ENCODE peak calls at places on chromosomes 4 and X, in five cellular contexts. One of them, this sample, is unnamed.

GRCh38 chr4:83932996-83933395 is 397.1 kb downstream of the GPAT3 start:
- DNase-seq in NCI-H1417: no peak
- DNase-seq in SHP77: no peak
- DNase-seq in T-cell: no peak
- DNase-seq in Kasumi-1: no peak
- DNase-seq in this sample: peak

GRCh38 chr4:82480786-82481317 is 50.5 kb downstream of the ENOPH1 start:
- DNase-seq in NCI-H1417: no peak
- DNase-seq in SHP77: no peak
- DNase-seq in T-cell: no peak
- DNase-seq in Kasumi-1: no peak
- DNase-seq in this sample: no peak

GRCh38 chrX:10769696-10770619 is 149.6 kb upstream of the MID1 start:
- DNase-seq in NCI-H1417: peak
- DNase-seq in SHP77: peak
- DNase-seq in T-cell: no peak
- DNase-seq in Kasumi-1: no peak
- DNase-seq in this sample: peak

GRCh38 chrX:107716045-107716684 is 59.4 kb downstream of the TSC22D3 start:
- DNase-seq in NCI-H1417: peak
- DNase-seq in SHP77: no peak
- DNase-seq in T-cell: no peak
- DNase-seq in Kasumi-1: no peak
- DNase-seq in this sample: peak

GRCh38 chr4:78517050-78517652 is 34.4 kb upstream of the ANXA3 start:
- DNase-seq in NCI-H1417: peak
- DNase-seq in SHP77: peak
- DNase-seq in T-cell: no peak
- DNase-seq in Kasumi-1: peak
- DNase-seq in this sample: peak

GRCh38 chr4:121791481-121791880 is 9.6 kb upstream of the EXOSC9 start:
- DNase-seq in NCI-H1417: no peak
- DNase-seq in SHP77: no peak
- DNase-seq in T-cell: no peak
- DNase-seq in Kasumi-1: no peak
- DNase-seq in this sample: peak

GRCh38 chrX:80578518-80579105 is 158.4 kb downstream of the TENT5D start:
- DNase-seq in NCI-H1417: peak
- DNase-seq in SHP77: peak
- DNase-seq in T-cell: no peak
- DNase-seq in Kasumi-1: peak
- DNase-seq in this sample: no peak

GRCh38 chr4:183443609-183444148 is 757 bp upstream of the CDKN2AIP start:
- DNase-seq in NCI-H1417: peak
- DNase-seq in SHP77: peak
- DNase-seq in T-cell: peak
- DNase-seq in Kasumi-1: peak
- DNase-seq in this sample: peak

GRCh38 chr4:121726642-121727268 is 30.0 kb upstream of the ANXA5 start:
- DNase-seq in NCI-H1417: peak
- DNase-seq in SHP77: peak
- DNase-seq in T-cell: no peak
- DNase-seq in Kasumi-1: peak
- DNase-seq in this sample: peak

This sample was measured in astrocyte.